ENCODE peak calls at places on chromosomes 3 and 15, in six cellular contexts. L, E, J, Q, Y and D are unnamed samples.
A peak's percentile ranks its signal among the peaks of the same experiment; 100 is the strongest.

GRCh38 chr3:62558549-62559112 is 185.3 kb upstream of the FEZF2 start:
- DNase-seq in L (no peak), E (peak; percentile 32), J (no peak), Q (no peak), Y (peak; percentile 50), D (peak; percentile 49)

GRCh38 chr3:14765576-14766427 is 53.0 kb upstream of the FGD5 start:
- DNase-seq in L (no peak), E (no peak), J (no peak), Q (no peak), Y (no peak), D (no peak)

GRCh38 chr3:53084310-53085001 is 38.6 kb upstream of the SFMBT1 start:
- DNase-seq in L (no peak), E (no peak), J (no peak), Q (peak; percentile 58), Y (no peak), D (no peak)

GRCh38 chr3:186239321-186239720 is 122.7 kb downstream of the DGKG start:
- DNase-seq in L (no peak), E (no peak), J (no peak), Q (no peak), Y (no peak), D (peak; percentile 29)

GRCh38 chr3:171566803-171567422 is 106.7 kb upstream of the TNIK start:
- DNase-seq in L (no peak), E (peak; percentile 17), J (peak; percentile 40), Q (no peak), Y (peak; percentile 23), D (no peak)

GRCh38 chr3:173977747-173978146 is 580.2 kb downstream of the NLGN1 start:
- DNase-seq in L (no peak), E (no peak), J (peak; percentile 84), Q (no peak), Y (no peak), D (no peak)

GRCh38 chr3:70550723-70551319 is 238.4 kb upstream of the MDFIC2 start:
- DNase-seq in L (peak; percentile 49), E (peak; percentile 85), J (peak; percentile 27), Q (no peak), Y (peak; percentile 69), D (peak; percentile 69)

GRCh38 chr3:126923895-126924294 is 59.0 kb upstream of the PLXNA1 start:
- DNase-seq in L (no peak), E (no peak), J (no peak), Q (no peak), Y (no peak), D (no peak)

GRCh38 chr15:58758141-58758540 is 8.6 kb upstream of the ADAM10 start:
- DNase-seq in L (no peak), E (no peak), J (no peak), Q (no peak), Y (no peak), D (no peak)

GRCh38 chr3:171833775-171834460 is 9.2 kb upstream of the TMEM212 start:
- DNase-seq in L (no peak), E (no peak), J (peak; percentile 43), Q (no peak), Y (no peak), D (no peak)

DNA sequence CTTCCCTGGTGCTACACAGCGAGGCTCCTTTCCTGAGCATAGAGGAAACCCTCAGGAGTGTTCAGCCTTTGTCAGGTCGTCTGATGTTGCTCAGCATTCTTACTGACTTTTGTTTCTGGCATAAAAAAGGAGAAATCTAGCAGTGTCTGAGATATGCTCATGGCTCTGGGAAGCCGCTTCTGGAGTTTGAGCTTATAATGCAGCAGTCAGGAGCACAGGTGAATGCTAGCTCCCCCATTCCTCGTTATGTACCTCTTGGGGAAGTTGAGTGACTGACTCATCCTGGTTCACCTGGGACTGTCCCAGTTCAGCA is 49.2 kb upstream of the MYZAP start:
- DNase-seq in L (no peak), E (no peak), J (no peak), Q (no peak), Y (no peak), D (no peak)
- TF ChIP-seq CTCF in L (no peak), E (no peak), J (peak; percentile 52), Q (peak; percentile 14), Y (no peak), D (no peak)

GRCh38 chr3:76753599-76753998 is 286.3 kb upstream of the ROBO2 start:
- DNase-seq in L (no peak), E (no peak), J (no peak), Q (no peak), Y (no peak), D (no peak)
- TF ChIP-seq CTCF in L (no peak), E (no peak), J (peak; percentile 21), Q (peak; percentile 82), Y (peak; percentile 37), D (peak; percentile 39)

GRCh38 chr15:39784125-39784524 is 1.5 kb upstream of the FSIP1 start:
- DNase-seq in L (no peak), E (no peak), J (peak; percentile 65), Q (no peak), Y (no peak), D (no peak)

GRCh38 chr15:39785139-39785538 is 2.5 kb upstream of the FSIP1 start:
- DNase-seq in L (no peak), E (no peak), J (no peak), Q (no peak), Y (no peak), D (no peak)

GRCh38 chr15:39785806-39786205 is 3.2 kb upstream of the FSIP1 start:
- DNase-seq in L (no peak), E (no peak), J (no peak), Q (no peak), Y (no peak), D (no peak)

GRCh38 chr15:39783244-39783820 is 691 bp upstream of the FSIP1 start:
- DNase-seq in L (no peak), E (no peak), J (no peak), Q (no peak), Y (no peak), D (no peak)

DNA sequence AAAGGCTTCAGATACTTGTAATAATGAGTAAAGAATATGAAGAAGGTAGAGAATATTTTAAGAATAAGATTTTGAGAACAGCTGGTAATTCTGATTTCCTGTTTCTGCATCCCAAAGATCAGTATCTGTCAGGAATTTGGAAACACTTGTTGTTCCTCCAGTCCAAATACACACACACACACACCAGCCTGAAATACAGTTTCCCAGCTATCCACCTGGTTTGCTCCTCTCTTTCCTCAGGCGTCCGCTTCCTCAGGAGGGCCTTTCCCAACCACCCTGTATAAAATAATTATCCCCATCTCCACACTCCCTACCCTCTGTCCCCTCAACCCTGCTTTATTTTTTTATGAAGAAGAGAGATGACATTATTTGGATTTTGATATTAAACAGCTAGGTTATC is 2.0 kb upstream of the FSIP1 start:
- DNase-seq in L (no peak), E (no peak), J (no peak), Q (no peak), Y (no peak), D (no peak)
- TF ChIP-seq CTCF in L (no peak), E (no peak), J (no peak), Q (no peak), Y (no peak), D (no peak)

GRCh38 chr3:55879901-55880331 is 392.8 kb upstream of the WNT5A start:
- DNase-seq in L (no peak), E (no peak), J (no peak), Q (no peak), Y (no peak), D (no peak)

GRCh38 chr3:55875137-55875536 is 388.0 kb upstream of the WNT5A start:
- DNase-seq in L (no peak), E (no peak), J (no peak), Q (no peak), Y (no peak), D (no peak)

GRCh38 chr3:55873523-55874254 is 386.6 kb upstream of the WNT5A start:
- DNase-seq in L (no peak), E (no peak), J (no peak), Q (no peak), Y (no peak), D (no peak)

GRCh38 chr3:55880357-55880756 is 393.3 kb upstream of the WNT5A start:
- DNase-seq in L (no peak), E (no peak), J (no peak), Q (no peak), Y (no peak), D (no peak)

GRCh38 chr3:55877703-55878102 is 390.6 kb upstream of the WNT5A start:
- DNase-seq in L (no peak), E (no peak), J (no peak), Q (no peak), Y (no peak), D (no peak)
- TF ChIP-seq CTCF in L (no peak), E (no peak), J (peak; percentile 10), Q (peak; percentile 42), Y (no peak), D (peak; percentile 67)

DNA sequence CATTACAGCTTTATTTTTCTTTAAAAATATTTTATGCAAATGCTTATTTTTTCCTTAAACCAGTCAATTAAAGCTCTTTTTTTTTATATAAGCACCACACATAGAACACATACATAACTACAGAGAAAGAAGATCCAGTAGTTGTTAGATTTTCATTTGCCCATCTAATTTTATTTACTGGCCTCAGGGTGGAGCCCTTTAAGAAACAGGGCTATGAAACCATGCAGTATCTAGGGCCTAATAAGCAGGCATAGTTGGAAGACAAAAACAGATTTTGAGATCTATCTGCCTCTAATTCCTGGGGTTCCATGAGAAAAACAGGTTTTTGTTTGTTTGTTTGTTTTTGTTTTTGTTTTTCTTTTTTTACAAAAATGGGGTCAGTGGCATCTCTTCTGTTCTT is 120.6 kb downstream of the BCHE start:
- DNase-seq in L (no peak), E (no peak), J (no peak), Q (no peak), Y (no peak), D (no peak)
- TF ChIP-seq CTCF in L (no peak), E (no peak), J (no peak), Q (no peak), Y (no peak), D (no peak)

DNA sequence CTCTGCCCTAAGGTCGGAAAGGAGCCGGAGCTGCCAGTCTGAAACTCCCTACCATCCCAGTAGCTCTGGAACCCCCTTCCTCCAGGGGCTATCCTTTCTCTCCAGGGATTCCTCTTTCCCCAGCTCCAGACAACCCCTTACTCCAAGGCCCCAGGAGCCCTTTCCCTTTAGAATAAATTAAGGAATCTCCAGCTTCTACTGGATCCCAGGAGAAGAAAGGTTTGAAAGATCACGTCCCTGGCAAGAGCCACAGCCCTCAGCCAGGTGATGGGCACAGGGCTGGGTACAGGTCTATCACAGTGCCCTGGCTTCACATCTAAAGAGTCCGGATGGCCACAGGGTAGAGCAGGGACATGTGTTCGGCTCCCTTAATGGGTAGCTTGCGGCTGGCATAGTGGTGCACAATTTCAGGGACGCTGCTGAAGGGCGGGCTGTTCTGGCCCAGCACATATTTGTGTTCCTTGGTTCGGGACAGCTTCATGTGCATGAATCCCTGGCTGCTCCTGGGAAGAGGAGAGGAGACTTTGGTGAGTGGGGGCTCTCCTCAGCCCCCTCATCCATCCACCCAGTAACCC is 20.0 kb downstream of the SHF start:
- DNase-seq in L (no peak), E (no peak), J (no peak), Q (no peak), Y (no peak), D (no peak)
- TF ChIP-seq CTCF in L (no peak), E (no peak), J (peak; percentile 14), Q (peak; percentile 16), Y (no peak), D (no peak)